ENCODE peak calls at places on chromosomes 13 and 19, in nine cellular contexts. L is PC-3, P is GM23338, H is MM.1S, N is A673, E is PC-9, R is hepatocyte, T is GM12878, V is fibroblast of lung. O is an unnamed sample.

GRCh38 chr13:72782717-72783116 is 784 bp downstream of the PIBF1 start:
- DNase-seq in H (no peak), T (no peak), R (no peak), P (no peak), E (no peak), L (no peak), V (peak), N (peak), O (peak)

GRCh38 chr19:46716013-46716671 is 772 bp downstream of the PRKD2 start:
- DNase-seq in T (no peak), H (no peak), L (no peak), V (no peak), E (peak), P (peak), N (no peak), R (peak), O (no peak)

GRCh38 chr19:42079886-42080763 is 4.2 kb downstream of the ZNF574 start:
- DNase-seq in L (no peak), H (no peak), V (no peak), T (no peak), R (no peak), N (no peak), P (no peak), E (no peak), O (no peak)

GRCh38 chr19:39996218-39996810 is 546 bp upstream of the ZNF546 start:
- DNase-seq in N (peak), R (peak), L (peak), P (no peak), T (peak), E (peak), V (peak), H (peak), O (peak)

GRCh38 chr13:112580912-112581311 is 7.0 kb downstream of the TUBGCP3 start:
- DNase-seq in E (no peak), R (no peak), P (no peak), V (no peak), T (no peak), L (no peak), N (no peak), H (no peak), O (no peak)

GRCh38 chr19:58261968-58262921 is 16.5 kb upstream of the ZNF8 start:
- DNase-seq in T (no peak), V (peak), H (no peak), P (peak), N (no peak), E (peak), R (no peak), L (peak), O (no peak)

GRCh38 chr19:34996978-34997640 is 3.0 kb upstream of the GRAMD1A start:
- DNase-seq in L (no peak), R (no peak), E (no peak), H (no peak), P (no peak), N (no peak), T (no peak), V (no peak), O (no peak)

GRCh38 chr19:51525731-51526130 is 5.7 kb downstream of the SIGLEC6 start:
- DNase-seq in V (no peak), R (no peak), N (no peak), L (no peak), P (no peak), E (no peak), H (no peak), T (no peak), O (no peak)

GRCh38 chr19:45939792-45940514 is 25.4 kb upstream of the NANOS2 start:
- DNase-seq in L (no peak), T (no peak), P (peak), E (no peak), V (no peak), H (no peak), R (no peak), N (no peak), O (no peak)

DNA sequence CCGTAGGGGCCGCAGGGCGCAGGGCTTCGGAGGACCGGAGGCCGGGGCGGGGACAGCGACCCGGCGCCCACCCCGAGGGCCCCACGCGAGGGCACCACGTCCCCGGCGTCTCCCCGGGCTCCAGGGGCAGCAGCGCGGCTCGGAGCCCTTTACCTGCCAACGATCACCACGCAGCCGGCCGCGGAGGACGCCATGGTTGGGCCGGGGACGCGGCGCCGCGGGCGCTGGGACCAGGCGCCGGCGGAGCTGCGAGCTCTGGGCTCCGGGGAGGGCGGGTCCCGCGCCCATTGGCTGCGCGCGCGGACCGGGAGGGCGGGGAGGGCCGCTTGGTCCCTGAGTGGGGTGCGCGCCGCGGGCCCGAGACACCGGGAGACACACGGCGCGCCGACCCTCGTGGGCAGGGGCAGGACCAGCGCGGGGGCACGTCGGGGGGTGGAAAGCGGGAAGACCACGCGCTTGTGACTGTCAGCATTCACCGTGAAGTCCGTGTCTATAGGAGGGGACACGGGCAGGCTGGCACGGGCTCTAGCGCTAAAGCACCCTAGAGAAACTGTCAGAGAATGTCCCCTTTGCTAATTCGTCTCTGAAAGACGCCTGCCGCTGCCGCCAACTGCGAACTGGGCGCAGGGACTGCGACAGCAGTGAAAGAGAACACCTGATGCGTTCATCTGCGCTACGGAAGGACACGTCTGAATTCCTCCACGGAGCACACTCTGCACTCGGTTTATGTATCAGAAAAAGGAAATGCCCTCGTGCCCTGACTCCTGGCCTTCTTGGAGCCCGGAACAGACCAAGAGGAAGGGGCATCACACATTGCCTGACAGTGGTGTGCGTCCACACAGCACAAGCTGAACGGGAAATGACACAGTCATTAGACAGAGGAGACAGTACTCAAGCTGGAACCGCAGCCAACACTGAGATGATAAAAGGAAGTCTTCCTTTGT is at the start of gene CRYL1:
- DNase-seq in H (peak), E (peak), V (peak), N (peak), R (peak), L (peak), P (peak), T (peak), O (peak)
- TF ChIP-seq EZH2 in H (no peak), E (no peak), V (no peak), N (no peak), R (no peak), L (no peak), P (peak), T (no peak), O (no peak)

GRCh38 chr13:96091164-96091931 is 1.4 kb downstream of the HS6ST3 start:
- DNase-seq in H (no peak), R (peak), P (peak), E (no peak), T (no peak), N (no peak), L (no peak), V (no peak), O (no peak)
- TF ChIP-seq EZH2 in H (no peak), R (peak), P (peak), E (no peak), T (no peak), N (peak), L (peak), V (peak), O (peak)

DNA sequence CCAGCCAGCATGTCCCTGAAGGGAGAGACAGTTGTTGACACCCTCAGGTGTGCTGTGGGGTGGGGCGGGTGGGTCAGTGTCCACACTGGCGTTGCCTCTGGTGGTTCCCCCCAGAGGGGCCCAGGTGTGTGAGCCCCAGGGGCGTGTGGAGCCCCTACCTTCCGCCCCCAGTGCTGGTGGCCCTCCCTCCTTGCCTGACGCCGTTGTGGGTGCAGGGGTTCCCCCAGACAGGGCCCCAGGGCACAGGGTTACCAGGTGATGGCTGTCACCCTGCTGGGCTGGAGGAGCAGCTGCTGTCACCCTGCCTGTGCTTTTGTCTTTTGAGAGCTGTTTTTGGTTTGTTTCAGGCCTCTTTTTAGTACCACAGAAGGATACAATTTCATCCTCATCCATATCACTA is 27.2 kb downstream of the ATP4B start:
- DNase-seq in R (no peak), V (no peak), E (no peak), N (no peak), L (no peak), P (no peak), T (no peak), H (no peak), O (no peak)
- TF ChIP-seq EZH2 in R (no peak), V (no peak), E (no peak), N (no peak), L (no peak), P (no peak), T (no peak), H (no peak), O (no peak)

GRCh38 chr19:53909471-53910169 is 542 bp downstream of the CACNG7 start:
- DNase-seq in P (peak), R (no peak), T (no peak), L (no peak), H (no peak), V (no peak), E (no peak), N (no peak), O (no peak)
- TF ChIP-seq EZH2 in P (no peak), R (peak), T (no peak), L (peak), H (no peak), V (peak), E (no peak), N (peak), O (peak)

DNA sequence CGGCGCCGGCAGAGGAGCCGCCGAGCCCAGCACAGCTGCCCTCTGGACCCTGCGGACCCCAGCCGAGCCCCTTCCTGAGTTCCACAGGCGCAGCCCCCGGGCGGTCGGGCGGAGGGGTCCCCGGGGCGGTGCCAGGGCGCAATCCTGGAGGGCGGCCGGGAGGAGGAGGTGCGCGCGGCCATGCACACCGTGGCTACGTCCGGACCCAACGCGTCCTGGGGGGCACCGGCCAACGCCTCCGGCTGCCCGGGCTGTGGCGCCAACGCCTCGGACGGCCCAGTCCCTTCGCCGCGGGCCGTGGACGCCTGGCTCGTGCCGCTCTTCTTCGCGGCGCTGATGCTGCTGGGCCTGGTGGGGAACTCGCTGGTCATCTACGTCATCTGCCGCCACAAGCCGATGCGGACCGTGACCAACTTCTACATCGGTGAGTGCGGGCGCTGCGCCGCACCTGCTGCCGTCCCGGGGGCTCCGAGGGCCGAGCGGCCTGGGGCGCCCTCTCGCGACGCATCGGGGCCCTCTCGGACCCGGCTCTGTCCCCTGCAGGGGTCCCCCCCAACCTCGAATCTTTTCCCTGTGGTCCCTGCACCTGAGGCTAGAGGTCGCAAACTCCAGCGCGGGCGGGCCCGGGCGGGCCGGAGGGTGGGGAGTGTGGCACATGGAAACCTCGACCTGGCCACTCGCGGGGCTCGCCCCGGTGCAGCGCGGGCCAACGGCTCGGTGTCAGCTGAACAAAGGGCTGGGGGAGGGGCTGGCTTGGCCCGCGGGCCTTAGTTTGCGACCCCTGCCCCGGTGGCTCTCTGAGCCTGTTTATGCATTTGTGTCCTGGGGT is at the start of gene KISS1R:
- DNase-seq in R (peak), E (no peak), T (no peak), L (peak), V (no peak), N (peak), H (no peak), P (peak), O (no peak)
- TF ChIP-seq EZH2 in R (no peak), E (no peak), T (no peak), L (no peak), V (peak), N (no peak), H (no peak), P (peak), O (peak)

DNA sequence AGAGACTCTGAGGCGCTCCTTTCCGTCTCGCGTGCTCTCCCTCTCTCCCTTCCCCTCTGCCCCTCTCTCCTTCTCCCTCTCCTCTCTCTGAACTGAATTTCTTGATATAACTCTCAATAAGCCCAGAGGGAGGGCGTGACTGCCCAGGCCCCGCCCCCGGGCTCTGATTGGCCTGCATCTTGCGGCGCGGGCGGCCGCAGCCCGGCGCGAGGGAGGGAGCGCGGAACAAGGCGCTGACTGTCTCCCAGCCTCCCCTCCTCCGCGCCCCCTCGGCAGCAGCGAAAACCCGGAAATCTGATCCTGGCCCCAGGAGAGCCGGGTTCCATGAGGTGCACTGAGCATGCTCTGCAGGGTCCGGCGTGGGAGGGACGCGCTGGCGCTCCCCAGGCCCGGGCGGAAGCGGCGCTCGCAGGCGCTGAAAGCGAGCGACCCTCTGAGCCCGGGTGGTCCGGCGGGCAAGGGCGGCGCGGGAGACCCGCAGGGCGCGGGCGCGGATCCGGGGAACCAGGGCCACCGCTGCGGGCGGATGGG is at the start of gene PCDH9:
- DNase-seq in L (peak), R (peak), N (peak), E (peak), H (peak), V (peak), T (peak), P (peak), O (peak)
- TF ChIP-seq EZH2 in L (no peak), R (no peak), N (no peak), E (no peak), H (no peak), V (no peak), T (no peak), P (no peak), O (no peak)

DNA sequence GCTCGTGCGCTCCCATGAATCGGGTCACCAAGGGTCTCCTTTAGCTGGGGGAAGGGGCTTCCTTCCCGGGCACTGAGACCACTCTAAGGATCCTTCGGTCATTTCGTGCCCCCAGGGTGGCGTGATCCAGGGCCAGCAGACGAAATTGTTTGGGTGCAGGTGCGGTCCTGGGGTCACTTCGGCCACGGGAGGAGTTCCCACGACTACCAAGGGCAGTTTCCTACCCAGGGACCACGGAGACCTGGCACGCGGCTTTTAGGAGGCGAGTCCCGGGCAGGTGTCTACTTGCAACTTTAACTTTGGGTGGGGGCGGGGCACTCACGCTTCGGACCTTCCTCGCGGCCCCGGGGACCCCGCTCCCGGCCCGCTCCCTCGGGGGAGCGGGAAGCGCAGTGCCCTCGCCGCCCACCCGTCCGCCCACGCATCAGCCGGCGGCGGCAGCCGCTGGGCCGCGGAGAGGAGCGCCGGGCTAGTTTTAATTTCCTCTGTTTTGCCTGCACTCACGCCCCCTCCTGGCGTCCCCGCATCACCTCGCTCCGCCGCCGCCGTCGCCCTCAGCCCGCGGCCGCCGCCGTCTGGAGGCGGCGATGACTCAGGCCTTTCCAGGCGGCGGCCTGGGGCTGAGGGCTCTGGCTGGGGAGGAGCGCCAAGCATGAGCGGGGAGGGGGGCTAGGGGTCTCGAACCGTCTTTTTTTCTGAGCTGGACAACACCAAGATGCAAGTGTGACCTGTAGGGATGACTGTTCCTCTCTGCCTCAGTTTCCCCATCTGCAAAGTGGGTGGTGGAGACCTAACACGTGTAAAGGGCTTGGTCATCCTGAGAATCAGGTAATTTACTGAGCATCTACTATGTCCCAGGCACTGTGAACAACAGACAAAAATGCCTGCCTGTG is 21.8 kb downstream of the OLFM2 start:
- DNase-seq in P (peak), L (peak), N (peak), R (peak), E (peak), H (peak), V (peak), T (no peak), O (peak)
- TF ChIP-seq EZH2 in P (no peak), L (no peak), N (no peak), R (no peak), E (no peak), H (no peak), V (no peak), T (no peak), O (no peak)

GRCh38 chr13:87677043-87677333 is 5.8 kb downstream of the SLITRK5 start:
- DNase-seq in R (peak), L (no peak), N (no peak), T (no peak), V (no peak), H (no peak), E (no peak), P (peak), O (no peak)
- TF ChIP-seq EZH2 in R (peak), L (no peak), N (no peak), T (no peak), V (no peak), H (no peak), E (no peak), P (no peak), O (no peak)

O was measured in astrocyte.